ENCODE peak calls at places on chromosomes 7 and 10, in eight cellular contexts. A, I, F, Z, J, D, R and P are unnamed samples. For H3K4me1, the result is how much of the 10 kb centered on the place peaks cover.

GRCh38 chr10:74825033-74825370 is 1.4 kb upstream of the KAT6B start:
- DNase-seq in Z (peak), I (peak), A (peak), J (no peak), F (peak), R (peak), D (no peak), P (peak)

GRCh38 chr10:86940677-86941076 is 16.7 kb downstream of the MMRN2 start:
- DNase-seq in J (no peak), D (no peak), Z (no peak), A (no peak), F (no peak), I (peak), R (peak), P (no peak)

GRCh38 chr7:87318741-87319140 is 26.7 kb upstream of the CROT start:
- DNase-seq in Z (no peak), D (no peak), F (no peak), I (no peak), A (no peak), R (no peak), J (peak), P (no peak)

GRCh38 chr10:130726996-130727725 is 584.4 kb downstream of the TCERG1L start:
- DNase-seq in J (no peak), Z (no peak), D (no peak), F (no peak), A (no peak), I (no peak), R (no peak), P (no peak)

GRCh38 chr10:8133146-8133545 is 78.7 kb downstream of the GATA3 start:
- DNase-seq in I (no peak), J (no peak), Z (no peak), R (no peak), A (no peak), F (no peak), D (no peak), P (no peak)

GRCh38 chr7:151308256-151308655 is 33.4 kb upstream of the NUB1 start:
- DNase-seq in I (no peak), R (peak), F (no peak), A (no peak), J (no peak), Z (no peak), D (no peak), P (no peak)

GRCh38 chr10:22750131-22750530 is 35.8 kb upstream of the PIP4K2A start:
- DNase-seq in D (no peak), F (no peak), R (no peak), Z (no peak), I (no peak), A (no peak), J (no peak), P (no peak)

GRCh38 chr7:771241-772004 is 44.3 kb upstream of the PRKAR1B start:
- DNase-seq in R (peak), J (no peak), Z (peak), D (peak), I (peak), F (peak), A (peak), P (peak)

GRCh38 chr10:85603167-85603940 is 763.2 kb downstream of the GRID1 start:
- DNase-seq in D (no peak), A (no peak), Z (no peak), R (peak), F (no peak), J (no peak), I (no peak), P (no peak)

GRCh38 chr10:43202657-43203490 is 64.0 kb downstream of the RASGEF1A start:
- DNase-seq in D (no peak), Z (peak), I (peak), A (peak), F (peak), J (peak), R (peak), P (no peak)

GRCh38 chr10:49290607-49291006 is 8.4 kb upstream of the C10orf71 start:
- DNase-seq in F (no peak), J (no peak), I (no peak), A (no peak), D (no peak), R (no peak), Z (no peak), P (no peak)

GRCh38 chr7:110786576-110786975 is 304.4 kb upstream of the LRRN3 start:
- DNase-seq in J (no peak), D (no peak), F (no peak), I (no peak), R (no peak), Z (no peak), A (no peak), P (no peak)

GRCh38 chr10:5014936-5015335 is 11.3 kb upstream of the AKR1C2 start:
- DNase-seq in A (no peak), I (no peak), J (peak), R (no peak), Z (peak), F (no peak), D (no peak), P (no peak)

GRCh38 chr10:24288581-24288980 is 79.6 kb downstream of the KIAA1217 start:
- DNase-seq in J (no peak), I (no peak), A (no peak), R (no peak), F (no peak), Z (no peak), D (no peak), P (no peak)

GRCh38 chr10:77911535-77912123 is 14.9 kb downstream of the DLG5 start:
- DNase-seq in D (no peak), I (no peak), F (no peak), J (peak), A (peak), Z (peak), R (no peak), P (no peak)

GRCh38 chr10:74419491-74420466 is 268.8 kb downstream of the ADK start:
- DNase-seq in F (peak), Z (no peak), J (peak), A (no peak), D (no peak), R (no peak), I (no peak), P (no peak)

GRCh38 chr7:158771213-158771817 is 58.0 kb downstream of the ESYT2 start:
- DNase-seq in Z (no peak), R (no peak), I (no peak), F (no peak), J (no peak), D (no peak), A (no peak), P (no peak)

GRCh38 chr7:75695036-75695435 is 43.7 kb downstream of the HIP1 start:
- DNase-seq in Z (no peak), D (no peak), R (no peak), I (no peak), J (no peak), A (no peak), F (no peak), P (peak)

GRCh38 chr10:92087750-92088395 is 164.3 kb downstream of the BTAF1 start:
- DNase-seq in F (peak), D (peak), R (no peak), I (peak), J (peak), Z (peak), A (peak), P (peak)

GRCh38 chr10:63228237-63228636 is 95.1 kb downstream of the NRBF2 start:
- DNase-seq in F (no peak), D (no peak), Z (no peak), R (no peak), J (no peak), I (no peak), A (no peak), P (no peak)

GRCh38 chr10:71814923-71815411 is 36.1 kb downstream of the PSAP start:
- DNase-seq in I (no peak), D (no peak), A (no peak), R (no peak), F (no peak), Z (no peak), J (no peak), P (no peak)

GRCh38 chr7:65438593-65438992 is 64.9 kb downstream of the ZNF92 start:
- DNase-seq in R (no peak), F (no peak), D (no peak), I (no peak), A (peak), Z (peak), J (no peak), P (no peak)

GRCh38 chr10:132850896-132851295 is 64.9 kb upstream of the NKX6-2 start:
- DNase-seq in Z (no peak), I (peak), A (no peak), R (no peak), D (peak), F (peak), J (no peak), P (peak)

GRCh38 chr7:36600869-36601530 is 123.3 kb downstream of the AOAH start:
- DNase-seq in A (no peak), R (no peak), J (peak), F (no peak), D (no peak), Z (no peak), I (no peak), P (no peak)

GRCh38 chr7:73602721-73603651 is 21.3 kb downstream of the MLXIPL start:
- DNase-seq in I (no peak), Z (no peak), A (no peak), R (no peak), F (no peak), J (no peak), D (no peak), P (no peak)

GRCh38 chr10:26843736-26844135 is 17.0 kb downstream of the ABI1 start:
- DNase-seq in R (no peak), F (no peak), A (no peak), I (no peak), Z (no peak), J (no peak), D (no peak), P (no peak)

GRCh38 chr10:3471497-3471896 is 298.9 kb upstream of the PITRM1 start:
- DNase-seq in Z (no peak), D (no peak), A (no peak), J (no peak), F (no peak), R (no peak), I (no peak), P (no peak)

GRCh38 chr10:3470191-3470590 is 297.6 kb upstream of the PITRM1 start:
- DNase-seq in Z (no peak), D (no peak), J (no peak), I (no peak), A (no peak), R (no peak), F (no peak), P (no peak)

GRCh38 chr10:3469639-3470020 is 297.0 kb upstream of the PITRM1 start:
- DNase-seq in F (no peak), A (no peak), D (no peak), Z (no peak), R (no peak), J (no peak), I (no peak), P (no peak)

GRCh38 chr10:3467052-3467906 is 294.7 kb upstream of the PITRM1 start:
- DNase-seq in F (peak), I (peak), A (peak), Z (peak), D (peak), J (peak), R (peak), P (peak)

GRCh38 chr10:3468919-3469638 is 296.5 kb upstream of the PITRM1 start:
- DNase-seq in F (peak), I (no peak), J (peak), Z (peak), R (no peak), A (peak), D (no peak), P (peak)
- TF ChIP-seq POLR2A in F (no peak), I (no peak), J (no peak), Z (peak), R (peak), A (no peak), D (peak), P (peak)

DNA sequence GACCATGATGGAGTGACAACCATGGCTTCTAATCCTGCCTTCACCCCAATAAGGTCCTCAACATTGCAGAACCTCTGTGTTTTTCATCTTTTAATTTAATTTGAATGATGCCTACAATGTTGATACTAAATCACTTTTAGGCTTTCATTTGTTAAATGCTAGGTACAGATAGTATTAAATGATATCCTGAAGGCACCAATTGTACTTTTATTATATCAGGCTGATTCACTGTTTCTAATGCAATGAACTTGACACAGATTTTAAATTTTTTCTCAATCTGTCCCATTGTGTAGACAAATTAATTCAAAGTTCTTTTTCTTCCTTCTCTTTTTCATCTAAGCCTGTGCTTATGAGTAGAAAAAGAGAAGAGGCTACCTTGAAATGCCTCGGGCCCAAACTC is 5.2 kb downstream of the EPDR1 start:
- DNase-seq in F (no peak), I (no peak), J (no peak), Z (no peak), A (no peak), D (no peak), R (no peak), P (no peak)
- H3K4me1 ChIP-seq in F (under half), I (under half), J (under half), Z (under half), A (under half), D (under half), R (under half), P (under half)

DNA sequence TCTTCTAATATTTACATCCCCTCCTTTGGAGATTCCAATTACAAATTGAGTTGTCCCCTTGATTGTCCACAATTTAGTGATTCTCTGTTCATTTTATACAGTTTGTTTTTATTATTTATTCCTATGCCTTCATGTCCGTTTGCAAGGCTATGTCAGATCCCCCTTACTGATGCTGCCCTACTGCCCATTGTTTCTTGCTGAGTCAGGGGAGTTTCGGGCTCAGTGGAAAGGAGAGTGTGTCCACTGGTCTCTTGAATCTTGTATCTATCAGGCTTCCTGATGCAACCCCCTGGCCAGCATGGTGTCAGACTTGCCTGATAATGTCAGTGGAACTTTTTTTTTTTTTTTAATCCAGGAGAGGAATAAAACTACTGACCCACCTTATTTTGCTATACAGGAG is 384.4 kb downstream of the CDC14C start:
- DNase-seq in D (no peak), A (no peak), I (no peak), F (no peak), J (no peak), Z (no peak), R (no peak), P (no peak)
- TF ChIP-seq POLR2A in D (no peak), A (no peak), I (no peak), F (no peak), J (no peak), Z (no peak), R (no peak), P (no peak)

GRCh38 chr10:110870823-110871235 is 899 bp upstream of the PDCD4 start:
- DNase-seq in F (no peak), A (peak), D (no peak), R (no peak), I (no peak), J (no peak), Z (no peak), P (no peak)

GRCh38 chr10:110872145-110872983 is 636 bp downstream of the PDCD4 start:
- DNase-seq in J (peak), F (peak), R (peak), A (peak), I (peak), D (peak), Z (peak), P (peak)

GRCh38 chr10:110873951-110874350 is 2.2 kb downstream of the PDCD4 start:
- DNase-seq in I (no peak), A (no peak), R (no peak), Z (no peak), J (no peak), D (no peak), F (no peak), P (no peak)

GRCh38 chr10:110871236-110872084 is at the start of gene PDCD4:
- DNase-seq in Z (peak), R (peak), I (peak), A (peak), J (peak), F (peak), D (peak), P (peak)

GRCh38 chr10:110872984-110873569 is 1.3 kb downstream of the PDCD4 start:
- DNase-seq in F (no peak), A (no peak), R (no peak), I (no peak), J (no peak), Z (no peak), D (no peak), P (no peak)
- H3K4me1 ChIP-seq in F (under half), A (under half), R (half or more), I (half or more), J (under half), Z (under half), D (under half), P (under half)

GRCh38 chr10:101817542-101818118 is 614 bp downstream of the OGA start:
- DNase-seq in D (peak), J (peak), R (no peak), A (peak), I (peak), Z (peak), F (peak), P (peak)
- TF ChIP-seq POLR2A in D (peak), J (no peak), R (no peak), A (no peak), I (no peak), Z (no peak), F (peak), P (peak)